ENCODE peak calls at places on chromosomes 7 and 10, in six cellular contexts. R is CD4-positive, CD25-positive, alpha-beta regulatory T cell; E is GM23338; J is ascending aorta; W is heart left ventricle; C is PC-3. T is an unnamed sample.

GRCh38 chr10:44051584-44052385 is 333.1 kb downstream of the CXCL12 start:
- DNase-seq in E (no peak), C (peak; percentile 69), R (no peak), J (no peak), W (no peak), T (peak; percentile 64)

GRCh38 chr7:2978403-2978802 is 65.3 kb downstream of the CARD11 start:
- DNase-seq in W (peak; percentile 29), J (no peak), R (peak; percentile 21), C (peak; percentile 18), E (peak; percentile 76), T (peak; percentile 46)

GRCh38 chr10:21049482-21049881 is 152.4 kb upstream of the NEBL start:
- DNase-seq in J (no peak), W (no peak), R (no peak), C (no peak), E (no peak), T (no peak)

GRCh38 chr10:44925811-44926760 is 14.9 kb downstream of the TMEM72 start:
- DNase-seq in E (no peak), J (no peak), W (peak; percentile 9), C (no peak), R (no peak), T (no peak)

GRCh38 chr10:12412671-12413368 is 63.5 kb downstream of the CAMK1D start:
- DNase-seq in W (no peak), E (no peak), C (no peak), J (no peak), R (no peak), T (no peak)

GRCh38 chr7:38413784-38414183 is 140.3 kb upstream of the TARP start:
- DNase-seq in J (no peak), C (no peak), R (no peak), W (no peak), E (no peak), T (no peak)

GRCh38 chr7:88115258-88116195 is 104.3 kb downstream of the SRI start:
- DNase-seq in J (no peak), R (no peak), E (no peak), C (no peak), W (no peak), T (no peak)

GRCh38 chr10:52334595-52334994 is 20.5 kb downstream of the DKK1 start:
- DNase-seq in W (no peak), R (no peak), J (no peak), E (no peak), C (peak; percentile 93), T (peak; percentile 57)

GRCh38 chr7:412313-412710 is 107.3 kb downstream of the PDGFA start:
- DNase-seq in E (no peak), J (no peak), W (no peak), R (no peak), C (no peak), T (no peak)

GRCh38 chr10:71979692-71980062 is 15.5 kb downstream of the CHST3 start:
- DNase-seq in C (no peak), R (no peak), E (no peak), J (no peak), W (no peak), T (no peak)

GRCh38 chr7:128915841-128916642 is 5.5 kb upstream of the KCP start:
- DNase-seq in R (no peak), W (no peak), C (no peak), E (peak; percentile 62), J (no peak), T (no peak)

GRCh38 chr10:120347644-120348043 is 109.4 kb upstream of the PLPP4 start:
- DNase-seq in J (no peak), R (no peak), W (no peak), E (peak; percentile 3), C (no peak), T (no peak)

GRCh38 chr10:71088054-71088453 is 124.3 kb upstream of the UNC5B start:
- DNase-seq in J (no peak), W (no peak), R (no peak), E (no peak), C (no peak), T (no peak)

GRCh38 chr10:79116801-79117723 is 48.3 kb downstream of the ZMIZ1 start:
- DNase-seq in R (no peak), E (peak; percentile 27), W (no peak), J (no peak), C (no peak), T (peak; percentile 33)

GRCh38 chr7:94698275-94698674 is 42.3 kb upstream of the SGCE start:
- DNase-seq in E (no peak), R (no peak), W (no peak), C (peak; percentile 78), J (no peak), T (peak; percentile 56)

GRCh38 chr7:80542398-80542797 is 30.5 kb upstream of the GNAT3 start:
- DNase-seq in J (no peak), W (no peak), C (peak; percentile 96), E (no peak), R (no peak), T (peak; percentile 84)

GRCh38 chr7:69060516-69060915 is 537.8 kb upstream of the AUTS2 start:
- DNase-seq in J (no peak), E (no peak), C (no peak), W (no peak), R (no peak), T (no peak)

GRCh38 chr7:14936530-14936929 is 34.0 kb upstream of the DGKB start:
- DNase-seq in R (no peak), C (peak; percentile 12), E (peak; percentile 15), W (no peak), J (no peak), T (no peak)

GRCh38 chr10:114499630-114500190 is 95.4 kb upstream of the AFAP1L2 start:
- DNase-seq in C (peak; percentile 43), W (no peak), E (no peak), J (no peak), R (no peak), T (peak; percentile 97)

GRCh38 chr10:15131330-15131729 is 34.2 kb downstream of the RPP38 start:
- DNase-seq in E (no peak), R (no peak), J (no peak), C (no peak), W (no peak), T (no peak)

GRCh38 chr10:17262502-17262901 is 34.5 kb downstream of the VIM start:
- DNase-seq in C (no peak), J (no peak), W (no peak), R (no peak), E (no peak), T (no peak)

GRCh38 chr10:132433671-132434340 is 36.8 kb downstream of the PWWP2B start:
- DNase-seq in C (no peak), R (no peak), W (no peak), E (no peak), J (no peak), T (no peak)

GRCh38 chr7:90626011-90626410 is 29.9 kb downstream of the CDK14 start:
- DNase-seq in C (peak; percentile 52), E (peak; percentile 56), J (no peak), W (no peak), R (no peak), T (peak; percentile 26)

GRCh38 chr10:78866731-78867554 is 201.8 kb upstream of the ZMIZ1 start:
- DNase-seq in C (no peak), E (no peak), R (no peak), J (no peak), W (no peak), T (no peak)

GRCh38 chr10:1120146-1120695 is 64.0 kb downstream of the WDR37 start:
- DNase-seq in C (no peak), J (no peak), R (no peak), W (no peak), E (no peak), T (no peak)

GRCh38 chr7:36400023-36400422 is 10.4 kb downstream of the ANLN start:
- DNase-seq in C (no peak), R (no peak), W (no peak), E (no peak), J (no peak), T (no peak)

GRCh38 chr10:3321123-3321522 is 148.5 kb upstream of the PITRM1 start:
- DNase-seq in C (no peak), W (no peak), E (no peak), R (no peak), J (no peak), T (no peak)

GRCh38 chr7:46205478-46205877 is 284.4 kb upstream of the IGFBP3 start:
- DNase-seq in C (peak; percentile 10), R (no peak), W (no peak), E (no peak), J (no peak), T (peak; percentile 21)

GRCh38 chr10:103120977-103121735 is 71.9 kb downstream of the NT5C2 start:
- DNase-seq in R (no peak), W (no peak), C (no peak), J (no peak), E (no peak), T (no peak)

GRCh38 chr10:103127241-103127640 is 65.8 kb downstream of the NT5C2 start:
- DNase-seq in E (no peak), W (no peak), J (no peak), R (no peak), C (no peak), T (no peak)

GRCh38 chr10:103125323-103126267 is 67.5 kb downstream of the NT5C2 start:
- DNase-seq in J (no peak), R (no peak), E (no peak), W (no peak), C (no peak), T (no peak)

GRCh38 chr10:103123282-103124033 is 69.6 kb downstream of the NT5C2 start:
- DNase-seq in C (no peak), W (no peak), R (no peak), E (no peak), J (no peak), T (no peak)

GRCh38 chr10:103124420-103125096 is 68.5 kb downstream of the NT5C2 start:
- DNase-seq in E (no peak), R (no peak), J (no peak), W (no peak), C (no peak), T (no peak)
- H3K4me1 ChIP-seq in E (peaks cover 9% of the 10 kb centered on the region), R (no peaks in the 10 kb centered on the region), J (peaks cover 58% of the 10 kb centered on the region), W (peaks cover 54% of the 10 kb centered on the region), C (no peaks in the 10 kb centered on the region), T (no peaks in the 10 kb centered on the region)

DNA sequence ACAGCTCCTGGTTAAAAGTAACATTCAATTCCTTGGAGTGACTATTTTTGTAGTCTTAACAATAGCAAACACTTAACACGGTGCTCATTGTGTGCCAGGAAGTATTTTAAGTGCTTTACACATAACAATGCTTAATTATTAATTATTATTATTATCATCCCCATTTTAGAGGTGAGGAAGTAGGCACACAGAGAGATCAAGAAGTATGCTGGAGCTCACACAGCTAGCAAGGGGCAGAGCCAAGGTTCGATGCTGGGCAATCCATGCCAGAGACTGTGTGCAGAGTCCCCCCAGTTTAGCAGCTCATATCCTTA is 48.2 kb upstream of the SMNDC1 start:
- DNase-seq in R (no peak), W (no peak), C (no peak), J (no peak), E (no peak), T (no peak)
- H3K4me1 ChIP-seq in R (peaks cover 41% of the 10 kb centered on the region), W (peaks cover 8% of the 10 kb centered on the region), C (peaks cover 45% of the 10 kb centered on the region), J (peaks cover 3% of the 10 kb centered on the region), E (peaks cover 20% of the 10 kb centered on the region), T (peaks cover 53% of the 10 kb centered on the region)

DNA sequence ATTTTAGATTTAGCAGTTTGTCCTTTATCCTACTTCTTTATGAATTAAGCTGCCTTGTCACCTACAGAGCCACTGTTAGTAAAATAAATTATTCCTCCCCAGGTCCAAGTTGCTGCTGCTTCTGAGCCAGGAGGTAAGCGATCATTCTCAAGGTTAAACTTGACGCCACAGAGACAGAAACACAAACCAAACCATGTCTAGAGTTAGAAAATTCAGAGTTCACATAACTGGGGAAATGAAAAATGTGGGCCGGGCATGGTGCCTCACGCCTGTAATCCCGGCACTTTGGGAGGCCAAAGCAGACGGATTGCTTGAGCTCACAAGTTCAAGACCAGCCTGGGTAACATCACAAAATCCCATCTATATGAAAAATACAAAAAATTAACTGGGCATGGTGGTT is 55.1 kb upstream of the TM9SF3 start:
- DNase-seq in W (no peak), C (no peak), E (no peak), R (no peak), J (no peak), T (no peak)
- H3K4me1 ChIP-seq in W (no peaks in the 10 kb centered on the region), C (no peaks in the 10 kb centered on the region), E (no peaks in the 10 kb centered on the region), R (no peaks in the 10 kb centered on the region), J (no peaks in the 10 kb centered on the region), T (no peaks in the 10 kb centered on the region)

GRCh38 chr7:151431768-151432311 is 8.1 kb downstream of the CRYGN start:
- DNase-seq in E (no peak), R (no peak), W (no peak), J (no peak), C (no peak), T (no peak)
- H3K4me1 ChIP-seq in E (peaks cover 25% of the 10 kb centered on the region), R (peaks cover 58% of the 10 kb centered on the region), W (peaks cover 6% of the 10 kb centered on the region), J (peaks cover 35% of the 10 kb centered on the region), C (no peaks in the 10 kb centered on the region), T (peaks cover 12% of the 10 kb centered on the region)